ENCODE peak calls at places on chromosomes 6 and 20, in five cellular contexts. D, U, W, T and J are unnamed samples.

GRCh38 chr20:11411765-11412164 is 505.9 kb upstream of the BTBD3 start:
- DNase-seq in T (no peak), W (no peak), D (no peak), U (no peak), J (peak)

GRCh38 chr6:85771925-85772430 is 129.3 kb upstream of the SYNCRIP start:
- DNase-seq in W (no peak), T (no peak), D (no peak), U (no peak), J (no peak)

GRCh38 chr6:42224222-42225042 is 6.8 kb upstream of the MRPS10 start:
- DNase-seq in D (no peak), T (peak), W (no peak), U (no peak), J (no peak)

GRCh38 chr6:11744753-11745152 is 33.9 kb downstream of the ADTRP start:
- DNase-seq in W (no peak), D (no peak), U (peak), T (peak), J (no peak)

GRCh38 chr6:37239950-37240713 is 17.4 kb upstream of the TBC1D22B start:
- DNase-seq in T (peak), D (no peak), U (peak), W (no peak), J (no peak)

GRCh38 chr6:39226606-39227300 is 2.5 kb downstream of the KCNK5 start:
- DNase-seq in U (no peak), T (no peak), D (no peak), W (no peak), J (no peak)

GRCh38 chr20:54980321-54980960 is 505.0 kb downstream of the DOK5 start:
- DNase-seq in U (no peak), W (no peak), T (no peak), D (peak), J (no peak)

GRCh38 chr6:106974999-106975698 is 620 bp upstream of the CD24 start:
- DNase-seq in W (no peak), U (peak), T (peak), D (peak), J (peak)

GRCh38 chr6:74256387-74257180 is 560.6 kb downstream of the CD109 start:
- DNase-seq in D (no peak), T (peak), U (no peak), W (no peak), J (no peak)

GRCh38 chr6:107579413-107579812 is 89.5 kb downstream of the SOBP start:
- DNase-seq in W (no peak), D (no peak), U (no peak), T (no peak), J (no peak)

GRCh38 chr20:49372095-49372734 is 94.4 kb upstream of the ZNFX1 start:
- DNase-seq in T (no peak), U (no peak), D (no peak), W (no peak), J (no peak)

GRCh38 chr20:59670786-59671492 is 66.6 kb downstream of the PHACTR3 start:
- DNase-seq in W (no peak), D (no peak), U (no peak), T (no peak), J (no peak)

GRCh38 chr6:121748376-121748775 is 312.9 kb downstream of the GJA1 start:
- DNase-seq in D (no peak), T (peak), W (no peak), U (no peak), J (no peak)

GRCh38 chr6:145206247-145206907 is 528.9 kb downstream of the EPM2A start:
- DNase-seq in W (no peak), D (no peak), T (peak), U (peak), J (no peak)

GRCh38 chr6:45900808-45901752 is 114.6 kb downstream of the CLIC5 start:
- DNase-seq in U (no peak), D (no peak), W (peak), T (peak), J (peak)

GRCh38 chr6:13730704-13731103 is 19.1 kb upstream of the RANBP9 start:
- DNase-seq in D (no peak), W (no peak), T (no peak), U (no peak), J (no peak)

GRCh38 chr6:66421570-66421969 is 714.5 kb upstream of the EYS start:
- DNase-seq in T (peak), U (no peak), D (no peak), W (no peak), J (peak)

GRCh38 chr20:60010689-60011417 is 52.6 kb downstream of the CDH26 start:
- DNase-seq in D (no peak), T (no peak), U (no peak), W (no peak), J (no peak)

GRCh38 chr6:4889701-4890100 is 113.5 kb downstream of the CDYL start:
- DNase-seq in D (no peak), U (no peak), T (no peak), W (no peak), J (peak)

GRCh38 chr6:13262302-13263006 is 65.9 kb downstream of the TBC1D7 start:
- DNase-seq in T (no peak), W (no peak), U (no peak), D (no peak), J (no peak)

GRCh38 chr20:58835231-58835630 is 15.5 kb downstream of the GNAS-AS1 start:
- DNase-seq in U (no peak), T (no peak), D (no peak), W (no peak), J (no peak)

GRCh38 chr20:33929917-33930316 is 63.8 kb upstream of the RALY start:
- DNase-seq in D (no peak), U (no peak), W (no peak), T (no peak), J (no peak)

GRCh38 chr6:29924731-29925130 is 17.6 kb upstream of the HLA-A start:
- DNase-seq in W (no peak), D (no peak), T (no peak), U (peak), J (no peak)

GRCh38 chr6:116246089-116246488 is 7.8 kb downstream of the TSPYL4 start:
- DNase-seq in D (no peak), U (no peak), T (peak), W (no peak), J (no peak)

GRCh38 chr6:1885576-1886003 is 275.9 kb downstream of the FOXC1 start:
- DNase-seq in D (no peak), T (no peak), U (no peak), W (no peak), J (no peak)

GRCh38 chr6:161542581-161542980 is 268.7 kb upstream of the AGPAT4 start:
- DNase-seq in W (no peak), D (no peak), T (no peak), U (no peak), J (no peak)

GRCh38 chr6:157443066-157443800 is 62.2 kb downstream of the ZDHHC14 start:
- DNase-seq in D (no peak), U (no peak), W (no peak), T (peak), J (no peak)

GRCh38 chr6:52155791-52156576 is 30.2 kb upstream of the IL17A start:
- DNase-seq in U (no peak), D (no peak), T (no peak), W (peak), J (peak)

GRCh38 chr6:1869766-1870165 is 260.1 kb downstream of the FOXC1 start:
- DNase-seq in T (no peak), D (no peak), W (no peak), U (no peak), J (no peak)

GRCh38 chr6:158674342-158674969 is 24.6 kb downstream of the SYTL3 start:
- DNase-seq in U (no peak), T (no peak), D (no peak), W (no peak), J (no peak)

GRCh38 chr20:25457886-25458680 is 50.6 kb downstream of the GINS1 start:
- DNase-seq in T (no peak), D (no peak), U (no peak), W (no peak), J (no peak)

GRCh38 chr6:89843070-89843469 is 13.4 kb downstream of the CASP8AP2 start:
- DNase-seq in D (no peak), T (peak), W (no peak), U (no peak), J (no peak)

GRCh38 chr20:62696431-62696957 is 12.1 kb upstream of the NTSR1 start:
- DNase-seq in W (no peak), T (no peak), U (no peak), D (no peak), J (no peak)

GRCh38 chr20:62238569-62239277 is 402 bp downstream of the OSBPL2 start:
- DNase-seq in W (no peak), U (no peak), D (no peak), T (peak), J (no peak)

GRCh38 chr20:63472159-63472811 is at the start of gene KCNQ2:
- DNase-seq in U (no peak), D (no peak), T (no peak), W (no peak), J (peak)

GRCh38 chr6:20812776-20813175 is 278.5 kb downstream of the CDKAL1 start:
- DNase-seq in T (no peak), D (no peak), U (no peak), W (no peak), J (no peak)
- H2BK12ac ChIP-seq in T (no peak), D (no peak), U (peak), W (no peak), J (no peak)

GRCh38 chr6:92708270-92708669 is 711.1 kb downstream of the EPHA7 start:
- DNase-seq in T (no peak), U (no peak), D (no peak), W (no peak), J (no peak)
- H2BK12ac ChIP-seq in T (no peak), U (no peak), D (no peak), W (no peak), J (no peak)

GRCh38 chr6:138518054-138518453 is 18.8 kb upstream of the NHSL1 start:
- DNase-seq in W (no peak), U (no peak), D (no peak), T (no peak), J (no peak)
- H2BK12ac ChIP-seq in W (no peak), U (no peak), D (no peak), T (no peak), J (no peak)

DNA sequence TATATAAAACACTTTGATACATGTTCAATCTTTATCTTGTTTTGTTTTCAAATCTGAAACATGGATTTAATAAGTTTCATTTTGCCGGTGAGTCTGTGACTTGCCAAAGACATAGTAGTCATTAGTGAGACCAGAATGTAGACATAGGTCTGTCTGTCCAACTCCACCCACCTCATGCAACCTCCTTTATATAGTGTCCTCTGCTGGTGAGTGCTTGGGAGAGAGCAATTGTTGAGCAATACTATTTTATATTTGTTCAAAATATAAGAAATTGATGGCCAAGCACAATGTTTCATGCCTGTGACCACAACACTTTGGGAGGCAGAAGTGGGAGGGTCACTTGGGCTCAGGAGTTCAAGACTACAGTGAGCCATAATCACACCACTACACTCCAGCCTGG is 10.8 kb upstream of the LY86 start:
- DNase-seq in U (no peak), W (no peak), D (no peak), T (no peak), J (no peak)
- H2BK12ac ChIP-seq in U (no peak), W (no peak), D (no peak), T (no peak), J (no peak)

DNA sequence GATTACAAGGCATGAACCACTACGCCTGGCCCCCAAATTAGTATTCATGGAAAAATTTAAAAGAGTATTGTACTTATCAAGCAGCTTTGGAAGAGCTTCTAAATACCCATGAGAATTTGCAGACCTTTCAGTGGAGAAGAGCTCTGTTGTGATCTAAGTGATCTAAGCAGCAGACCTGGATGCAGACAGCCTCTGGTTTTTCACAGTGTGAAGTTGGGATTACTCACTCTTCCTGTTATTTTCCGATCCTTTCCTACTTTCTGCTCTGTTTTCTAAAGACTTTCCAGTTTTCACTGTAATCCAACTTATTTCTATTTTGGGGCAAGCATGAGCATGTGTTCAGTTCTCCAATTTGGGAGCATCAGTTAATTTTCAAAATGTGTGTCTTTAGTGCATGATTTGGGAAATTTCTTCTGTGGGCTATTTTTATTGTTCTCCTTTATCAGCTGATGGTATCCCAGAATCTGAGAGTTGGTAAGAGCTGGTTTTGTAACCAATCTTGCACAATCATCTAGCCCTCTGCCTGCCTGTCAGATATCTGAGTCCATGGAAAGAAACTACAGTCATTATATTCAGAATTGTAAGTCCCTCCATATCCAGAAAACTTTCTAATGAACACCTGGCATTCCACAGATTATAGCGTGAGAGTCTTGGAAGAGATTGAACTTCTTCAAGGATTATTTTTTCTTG is 207.7 kb upstream of the DTNBP1 start:
- DNase-seq in W (no peak), U (no peak), D (no peak), T (peak), J (no peak)
- H2BK12ac ChIP-seq in W (no peak), U (no peak), D (no peak), T (no peak), J (no peak)